ENCODE peak calls at places on chromosomes 3 and 15, in five cellular contexts. One of them, this sample, is unnamed.

GRCh38 chr3:127041264-127041820 is 58.4 kb downstream of the PLXNA1 start:
- DNase-seq in B cell: no peak
- DNase-seq in germinal center: no peak
- DNase-seq in stimulated activated CD8-positive, alpha-beta memory T cell treated with anti-CD3 and anti-CD28 coated beads, Interleukin-15, amount 100 ng/mL, for 24 hours: no peak
- DNase-seq in T1000: no peak
- DNase-seq in this sample: no peak

GRCh38 chr3:106206165-106206564 is 337.4 kb upstream of the CBLB start:
- DNase-seq in germinal center: peak
- DNase-seq in B cell: peak
- DNase-seq in stimulated activated CD8-positive, alpha-beta memory T cell treated with anti-CD3 and anti-CD28 coated beads, Interleukin-15, amount 100 ng/mL, for 24 hours: no peak
- DNase-seq in T1000: no peak
- DNase-seq in this sample: peak

GRCh38 chr15:34861216-34861615 is 65.9 kb upstream of the ACTC1 start:
- DNase-seq in germinal center: no peak
- DNase-seq in B cell: no peak
- DNase-seq in T1000: no peak
- DNase-seq in stimulated activated CD8-positive, alpha-beta memory T cell treated with anti-CD3 and anti-CD28 coated beads, Interleukin-15, amount 100 ng/mL, for 24 hours: no peak
- DNase-seq in this sample: no peak

GRCh38 chr3:190699784-190700183 is 162.7 kb downstream of the GMNC start:
- DNase-seq in germinal center: no peak
- DNase-seq in B cell: no peak
- DNase-seq in stimulated activated CD8-positive, alpha-beta memory T cell treated with anti-CD3 and anti-CD28 coated beads, Interleukin-15, amount 100 ng/mL, for 24 hours: no peak
- DNase-seq in T1000: no peak
- DNase-seq in this sample: no peak

GRCh38 chr3:170909129-170909903 is 879 bp upstream of the EIF5A2 start:
- DNase-seq in B cell: peak
- DNase-seq in germinal center: peak
- DNase-seq in stimulated activated CD8-positive, alpha-beta memory T cell treated with anti-CD3 and anti-CD28 coated beads, Interleukin-15, amount 100 ng/mL, for 24 hours: no peak
- DNase-seq in T1000: peak
- DNase-seq in this sample: no peak

GRCh38 chr3:130932979-130933378 is 39.1 kb downstream of the ATP2C1 start:
- DNase-seq in germinal center: no peak
- DNase-seq in T1000: no peak
- DNase-seq in B cell: no peak
- DNase-seq in stimulated activated CD8-positive, alpha-beta memory T cell treated with anti-CD3 and anti-CD28 coated beads, Interleukin-15, amount 100 ng/mL, for 24 hours: no peak
- DNase-seq in this sample: no peak

GRCh38 chr3:13708301-13708700 is 159.4 kb downstream of the FBLN2 start:
- DNase-seq in germinal center: no peak
- DNase-seq in T1000: no peak
- DNase-seq in stimulated activated CD8-positive, alpha-beta memory T cell treated with anti-CD3 and anti-CD28 coated beads, Interleukin-15, amount 100 ng/mL, for 24 hours: no peak
- DNase-seq in B cell: no peak
- DNase-seq in this sample: no peak

GRCh38 chr3:187000711-187001151 is 70.4 kb downstream of the ST6GAL1 start:
- DNase-seq in stimulated activated CD8-positive, alpha-beta memory T cell treated with anti-CD3 and anti-CD28 coated beads, Interleukin-15, amount 100 ng/mL, for 24 hours: no peak
- DNase-seq in T1000: no peak
- DNase-seq in germinal center: peak
- DNase-seq in B cell: peak
- DNase-seq in this sample: no peak

GRCh38 chr3:97863025-97863424 is 41.2 kb downstream of the CRYBG3 start:
- DNase-seq in B cell: no peak
- DNase-seq in germinal center: no peak
- DNase-seq in stimulated activated CD8-positive, alpha-beta memory T cell treated with anti-CD3 and anti-CD28 coated beads, Interleukin-15, amount 100 ng/mL, for 24 hours: no peak
- DNase-seq in T1000: no peak
- DNase-seq in this sample: no peak

GRCh38 chr3:39278616-39278935 is 1.3 kb downstream of the CX3CR1 start:
- DNase-seq in stimulated activated CD8-positive, alpha-beta memory T cell treated with anti-CD3 and anti-CD28 coated beads, Interleukin-15, amount 100 ng/mL, for 24 hours: no peak
- DNase-seq in germinal center: no peak
- DNase-seq in T1000: no peak
- DNase-seq in B cell: no peak
- DNase-seq in this sample: no peak

This sample was measured in glomerular endothelial cell.